ENCODE peak calls at places on chromosomes 11 and 22, in eight cellular contexts. J is activated T-helper 1 cell treated with Interleukin-2 at 50 U/mL for 16 hours; O is ascending aorta; C is GM23248; M is iPS-NIHi11; X is colonic mucosa; Z is stimulated activated CD8-positive, alpha-beta memory T cell treated with anti-CD3 and anti-CD28 coated beads, Interleukin-15, amount 100 ng/mL, for 4 hours; I is CD14-positive monocyte. F is an unnamed sample.

GRCh38 chr11:111983187-111983986 is 41.8 kb upstream of the DLAT start:
- DNase-seq in J (no peak), O (no peak), C (no peak), M (peak; percentile 91), X (peak; percentile 80), Z (no peak), I (no peak), F (no peak)

GRCh38 chr11:119120639-119121007 is 757 bp upstream of the HINFP start:
- DNase-seq in J (no peak), O (no peak), C (peak; percentile 55), M (no peak), X (no peak), Z (no peak), I (peak; percentile 31), F (no peak)

GRCh38 chr11:31822604-31823371 is 11.7 kb upstream of the PAX6 start:
- DNase-seq in J (no peak), O (no peak), C (no peak), M (no peak), X (no peak), Z (no peak), I (no peak), F (no peak)

GRCh38 chr22:24325105-24325757 is 54.6 kb downstream of the SPECC1L start:
- DNase-seq in J (no peak), O (no peak), C (peak; percentile 93), M (peak; percentile 49), X (peak; percentile 34), Z (no peak), I (peak; percentile 50), F (no peak)

GRCh38 chr11:125454047-125454446 is 42.0 kb downstream of the FEZ1 start:
- DNase-seq in J (no peak), O (no peak), C (no peak), M (no peak), X (no peak), Z (no peak), I (no peak), F (no peak)

GRCh38 chr11:117180661-117181585 is 2.4 kb downstream of the SIDT2 start:
- DNase-seq in J (peak; percentile 25), O (peak; percentile 90), C (peak; percentile 87), M (peak; percentile 88), X (peak; percentile 87), Z (peak; percentile 13), I (peak; percentile 76), F (peak; percentile 38)

GRCh38 chr11:94739331-94739730 is 28.8 kb upstream of the AMOTL1 start:
- DNase-seq in J (no peak), O (no peak), C (no peak), M (no peak), X (no peak), Z (no peak), I (no peak), F (no peak)

GRCh38 chr11:43508511-43508918 is 149.8 kb downstream of the TTC17 start:
- DNase-seq in J (no peak), O (no peak), C (peak; percentile 93), M (no peak), X (no peak), Z (no peak), I (no peak), F (no peak)